ENCODE peak calls at places on chromosomes 5 and 9, in ten cellular contexts. O, W, X, C, K, H, B, N, U and E are unnamed samples.

GRCh38 chr9:98108540-98109031 is 10.4 kb downstream of the TRIM14 start:
- DNase-seq in W (no peak), O (peak), C (no peak), K (peak), X (no peak), N (no peak), B (no peak), H (no peak), U (no peak), E (peak)

GRCh38 chr9:69584746-69585145 is 87.4 kb downstream of the APBA1 start:
- DNase-seq in W (peak), X (no peak), C (no peak), N (no peak), B (no peak), O (no peak), H (no peak), U (no peak), K (no peak), E (no peak)

GRCh38 chr5:153520952-153521351 is 30.5 kb downstream of the GRIA1 start:
- DNase-seq in B (no peak), O (no peak), N (peak), H (no peak), X (no peak), W (no peak), U (no peak), C (no peak), K (no peak), E (no peak)

GRCh38 chr5:164306662-164307061 is 801.2 kb downstream of the MAT2B start:
- DNase-seq in W (peak), O (no peak), X (no peak), N (peak), B (no peak), K (no peak), U (no peak), H (no peak), C (no peak), E (no peak)

GRCh38 chr5:31023105-31023504 is 170.4 kb upstream of the CDH6 start:
- DNase-seq in W (peak), X (peak), H (peak), C (no peak), O (no peak), K (no peak), U (no peak), N (no peak), B (no peak), E (no peak)

GRCh38 chr5:55307383-55308253 is at the start of the genes DHX29 and MTREX:
- DNase-seq in X (peak), N (peak), O (peak), K (peak), U (peak), B (peak), H (peak), W (peak), C (peak), E (peak)

GRCh38 chr9:121510766-121511555 is 11.3 kb upstream of the GGTA1 start:
- DNase-seq in C (no peak), O (no peak), W (no peak), X (no peak), K (no peak), U (no peak), B (no peak), N (no peak), H (no peak), E (peak)

GRCh38 chr9:134500931-134501265 is 140.7 kb upstream of the COL5A1 start:
- DNase-seq in W (no peak), C (no peak), K (no peak), X (no peak), N (no peak), U (peak), H (no peak), O (no peak), B (no peak), E (no peak)

GRCh38 chr5:56383761-56384160 is 150.6 kb upstream of the ANKRD55 start:
- DNase-seq in H (no peak), K (no peak), C (no peak), U (no peak), B (no peak), O (no peak), X (no peak), N (no peak), W (no peak), E (no peak)

GRCh38 chr9:127214421-127215265 is 49.9 kb upstream of the GARNL3 start:
- DNase-seq in K (peak), X (peak), N (peak), W (peak), O (peak), B (no peak), U (no peak), H (peak), C (peak), E (peak)

GRCh38 chr5:149280802-149281201 is 9.1 kb downstream of the AFAP1L1 start:
- DNase-seq in C (no peak), K (no peak), B (no peak), X (no peak), U (no peak), H (no peak), W (no peak), N (no peak), O (no peak), E (no peak)
- H3K27ac ChIP-seq in C (no peak), K (no peak), B (peak), X (no peak), U (no peak), H (no peak), W (no peak), N (no peak), O (no peak), E (no peak)

GRCh38 chr5:132259061-132259851 is 1.8 kb downstream of the PDLIM4 start:
- DNase-seq in K (peak), C (no peak), N (peak), O (no peak), B (peak), X (peak), U (peak), W (peak), H (no peak), E (peak)

GRCh38 chr5:132256086-132256782 is 1.3 kb upstream of the PDLIM4 start:
- DNase-seq in K (no peak), O (no peak), U (peak), H (no peak), C (no peak), N (no peak), X (no peak), B (no peak), W (no peak), E (no peak)

GRCh38 chr5:132256783-132257130 is 739 bp upstream of the PDLIM4 start:
- DNase-seq in W (no peak), K (no peak), X (no peak), B (no peak), H (no peak), U (no peak), C (no peak), O (no peak), N (no peak), E (peak)

GRCh38 chr5:132258102-132259060 is 885 bp downstream of the PDLIM4 start:
- DNase-seq in H (peak), U (peak), B (peak), K (no peak), C (no peak), O (no peak), X (no peak), W (peak), N (peak), E (no peak)

DNA sequence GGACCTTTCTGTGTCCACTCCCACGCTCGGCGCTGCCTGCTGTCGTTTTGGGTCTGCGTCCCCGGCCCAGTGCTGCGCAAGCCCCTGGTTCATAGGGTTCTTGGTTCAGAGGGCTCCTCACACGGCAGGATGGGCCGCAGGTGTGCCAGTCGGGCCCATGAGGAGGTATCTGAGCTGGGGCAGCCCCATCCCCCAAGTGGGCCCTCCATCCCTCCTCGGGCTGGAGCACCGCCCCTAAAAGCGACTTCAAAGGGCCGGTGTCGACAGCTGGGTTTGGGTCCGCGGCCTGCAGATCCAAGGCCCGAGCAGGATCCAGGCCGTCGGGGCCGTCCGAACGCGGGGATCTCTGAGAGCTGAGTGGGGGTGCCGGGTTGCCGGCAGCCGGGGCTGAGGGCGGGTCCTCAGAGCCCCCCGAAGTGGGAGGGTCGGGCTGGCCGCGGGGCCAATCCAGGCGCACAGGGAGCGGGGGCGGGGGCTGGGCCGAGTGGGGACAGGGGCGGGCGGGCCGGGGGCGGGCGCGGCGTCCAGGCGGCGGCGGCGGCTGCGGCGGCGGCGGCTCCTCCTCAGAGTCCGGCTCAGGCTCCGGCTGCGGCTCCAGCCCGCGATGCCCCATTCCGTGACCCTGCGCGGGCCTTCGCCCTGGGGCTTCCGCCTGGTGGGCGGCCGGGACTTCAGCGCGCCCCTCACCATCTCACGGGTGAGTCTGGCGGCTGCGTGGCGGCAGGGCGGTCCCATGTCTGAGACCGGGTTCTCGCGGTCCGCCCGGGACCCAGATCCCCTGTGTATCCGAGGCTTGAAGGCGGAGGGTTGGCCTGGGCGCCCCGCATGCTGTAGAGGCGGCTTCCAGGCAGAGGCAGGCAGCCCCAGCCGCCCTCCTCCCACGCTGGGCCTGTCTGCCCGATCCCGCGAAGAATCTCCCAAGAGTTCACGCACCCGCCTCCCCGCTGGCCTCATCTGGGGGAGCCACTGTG is at the start of gene PDLIM4:
- DNase-seq in C (no peak), W (peak), H (no peak), B (no peak), K (peak), O (no peak), X (no peak), N (peak), U (peak), E (peak)
- H3K4me3 ChIP-seq in C (peak), W (peak), H (peak), B (peak), K (peak), O (no peak), X (peak), N (peak), U (peak), E (peak)

DNA sequence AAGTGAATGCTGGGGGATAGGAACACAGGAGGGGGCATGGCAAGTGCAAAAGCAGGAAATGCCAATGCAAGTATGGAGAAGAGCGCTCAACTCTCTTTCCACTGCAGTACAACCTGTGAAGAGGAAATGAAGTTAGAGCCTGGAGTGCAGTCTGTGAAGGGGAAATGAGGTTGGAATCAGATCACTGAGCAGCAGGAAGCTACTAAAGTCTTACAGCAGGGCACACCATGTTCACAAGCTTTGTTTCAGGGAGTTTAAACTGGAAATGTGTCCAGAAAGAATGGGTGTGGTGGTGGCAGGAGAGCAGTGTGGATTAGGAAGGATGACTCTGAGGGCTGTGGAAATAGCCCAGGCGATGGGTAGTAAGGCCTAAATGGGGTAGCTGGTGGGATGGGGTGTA is 15.4 kb downstream of the ARHGEF37 start:
- DNase-seq in H (no peak), C (no peak), X (no peak), N (no peak), W (no peak), O (no peak), U (no peak), B (no peak), K (no peak), E (peak)
- H3K27ac ChIP-seq in H (no peak), C (peak), X (no peak), N (peak), W (no peak), O (no peak), U (no peak), B (peak), K (no peak), E (peak)

GRCh38 chr5:66724336-66724735 is 128.1 kb downstream of the MAST4 start:
- DNase-seq in B (no peak), W (no peak), X (no peak), O (no peak), C (no peak), H (no peak), U (no peak), N (no peak), K (no peak), E (no peak)
- H3K4me3 ChIP-seq in B (no peak), W (no peak), X (no peak), O (no peak), C (no peak), H (no peak), U (no peak), N (no peak), K (no peak), E (no peak)

GRCh38 chr5:149643781-149644180 is 62.5 kb downstream of the ARHGEF37 start:
- DNase-seq in O (no peak), W (no peak), K (no peak), B (no peak), U (peak), X (no peak), H (no peak), C (no peak), N (no peak), E (no peak)
- H3K27ac ChIP-seq in O (no peak), W (no peak), K (no peak), B (no peak), U (no peak), X (no peak), H (no peak), C (no peak), N (no peak), E (no peak)

GRCh38 chr9:107534510-107535078 is 45.0 kb upstream of the KLF4 start:
- DNase-seq in N (no peak), X (no peak), B (no peak), H (no peak), K (no peak), C (no peak), W (no peak), U (no peak), O (no peak), E (no peak)

GRCh38 chr9:107523539-107523938 is 34.0 kb upstream of the KLF4 start:
- DNase-seq in U (no peak), O (no peak), X (no peak), W (no peak), C (no peak), B (no peak), H (no peak), K (no peak), N (no peak), E (no peak)

GRCh38 chr9:107530682-107531081 is 41.1 kb upstream of the KLF4 start:
- DNase-seq in N (no peak), W (no peak), C (no peak), X (no peak), B (no peak), H (no peak), O (no peak), U (no peak), K (no peak), E (no peak)

DNA sequence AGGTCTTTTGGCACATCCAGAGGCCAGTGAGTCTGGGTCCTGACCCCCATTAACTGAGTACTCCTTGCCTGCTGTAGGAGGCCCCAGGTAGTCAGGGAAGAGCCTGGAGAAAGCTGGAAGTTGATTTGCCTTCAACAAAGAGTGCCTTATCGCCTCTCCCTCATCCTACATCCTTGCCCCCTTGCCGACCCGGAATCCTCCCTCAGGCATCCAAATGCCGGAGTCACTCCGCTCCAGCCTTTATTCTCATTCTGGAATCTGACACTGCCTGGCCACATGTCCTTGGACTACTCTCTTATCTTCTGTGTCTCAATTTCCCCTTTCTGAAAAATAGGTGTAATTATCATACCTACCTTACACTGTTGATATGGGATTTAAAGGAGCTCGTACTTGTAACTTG is 39.1 kb upstream of the KLF4 start:
- DNase-seq in W (no peak), K (no peak), U (no peak), X (no peak), C (no peak), O (no peak), N (no peak), H (no peak), B (no peak), E (no peak)
- H3K4me3 ChIP-seq in W (no peak), K (no peak), U (no peak), X (no peak), C (no peak), O (no peak), N (no peak), H (no peak), B (no peak), E (no peak)